ENCODE peak calls at places on chromosome X, in seven cellular contexts. S is SK-N-SH, J is HepG2, Z is HL-60, Y is HCT116, G is A549, B is K562. C is an unnamed sample.

GRCh38 chrX:126550816-126551215 is 1.8 kb downstream of the DCAF12L1 start:
- DNase-seq in S (no peak), J (no peak), Z (no peak), Y (no peak), G (no peak), B (no peak), C (no peak)

GRCh38 chrX:41922694-41923171 is 621 bp downstream of the CASK start:
- DNase-seq in S (peak; percentile 63), J (no peak), Z (no peak), Y (no peak), G (peak; percentile 26), B (peak; percentile 22), C (no peak)

GRCh38 chrX:99371976-99372595 is 1038.0 kb downstream of the PCDH19 start:
- DNase-seq in S (peak; percentile 58), J (no peak), Z (no peak), Y (no peak), G (no peak), B (no peak), C (no peak)

GRCh38 chrX:12896935-12897334 is 9.5 kb upstream of the TLR8 start:
- DNase-seq in S (no peak), J (no peak), Z (peak; percentile 55), Y (no peak), G (no peak), B (no peak), C (no peak)

GRCh38 chrX:100356497-100356896 is 53.6 kb downstream of the PCDH19 start:
- DNase-seq in S (no peak), J (peak; percentile 2), Z (no peak), Y (no peak), G (no peak), B (no peak), C (no peak)

GRCh38 chrX:73561791-73562190 is 1.2 kb upstream of the CHIC1 start:
- DNase-seq in S (no peak), J (no peak), Z (no peak), Y (no peak), G (no peak), B (no peak), C (no peak)

GRCh38 chrX:44873415-44874270 is 655 bp downstream of the KDM6A start:
- DNase-seq in S (peak; percentile 74), J (no peak), Z (peak; percentile 80), Y (no peak), G (peak; percentile 56), B (peak; percentile 29), C (no peak)

GRCh38 chrX:13646154-13646549 is 6.8 kb upstream of the TCEANC start:
- DNase-seq in S (peak; percentile 40), J (peak; percentile 30), Z (peak; percentile 51), Y (peak; percentile 24), G (peak; percentile 69), B (peak; percentile 22), C (no peak)

GRCh38 chrX:2498781-2499302 is 1.9 kb downstream of the DHRSX start:
- DNase-seq in S (no peak), J (peak; percentile 65), Z (peak; percentile 47), Y (no peak), G (peak; percentile 45), B (no peak), C (no peak)

GRCh38 chrX:97039363-97040029 is 155.8 kb downstream of the RPA4 start:
- DNase-seq in S (no peak), J (no peak), Z (no peak), Y (no peak), G (no peak), B (no peak), C (no peak)

GRCh38 chrX:13074297-13075262 is 30.2 kb upstream of the FAM9C start:
- DNase-seq in S (no peak), J (no peak), Z (no peak), Y (no peak), G (no peak), B (no peak), C (no peak)

GRCh38 chrX:56963377-56963776 is 32.0 kb downstream of the SPIN3 start:
- DNase-seq in S (no peak), J (no peak), Z (no peak), Y (no peak), G (no peak), B (no peak), C (no peak)

GRCh38 chrX:115324194-115324593 is 34.7 kb downstream of the LUZP4 start:
- DNase-seq in S (no peak), J (no peak), Z (no peak), Y (no peak), G (no peak), B (no peak), C (no peak)

GRCh38 chrX:40278340-40279090 is 180.8 kb upstream of the BCOR start:
- DNase-seq in S (no peak), J (no peak), Z (no peak), Y (no peak), G (peak; percentile 14), B (no peak), C (no peak)

GRCh38 chrX:46574941-46575381 is 1.4 kb downstream of the CHST7 start:
- DNase-seq in S (peak; percentile 41), J (no peak), Z (peak; percentile 14), Y (no peak), G (no peak), B (no peak), C (no peak)

GRCh38 chrX:113929004-113929403 is 654.9 kb upstream of the HTR2C start:
- DNase-seq in S (peak; percentile 52), J (peak; percentile 36), Z (peak; percentile 33), Y (peak; percentile 43), G (peak; percentile 64), B (peak; percentile 7), C (peak; percentile 22)

GRCh38 chrX:119694601-119695534 is 1.9 kb upstream of the SEPTIN6 start:
- DNase-seq in S (peak; percentile 17), J (peak; percentile 39), Z (no peak), Y (no peak), G (peak; percentile 42), B (no peak), C (no peak)

GRCh38 chrX:22041931-22042530 is 9.9 kb downstream of the PHEX start:
- DNase-seq in S (no peak), J (no peak), Z (no peak), Y (no peak), G (no peak), B (no peak), C (no peak)

GRCh38 chrX:24357101-24357500 is 3.3 kb upstream of the SUPT20HL1 start:
- DNase-seq in S (no peak), J (no peak), Z (no peak), Y (no peak), G (no peak), B (no peak), C (no peak)
- TF ChIP-seq REST in S (no peak), J (no peak), Z (no peak), Y (no peak), G (no peak), B (no peak), C (no peak)

GRCh38 chrX:110338850-110339373 is 19.7 kb upstream of the RTL9 start:
- DNase-seq in S (no peak), J (no peak), Z (no peak), Y (no peak), G (no peak), B (no peak), C (no peak)
- TF ChIP-seq REST in S (no peak), J (no peak), Z (no peak), Y (no peak), G (no peak), B (no peak), C (no peak)

DNA sequence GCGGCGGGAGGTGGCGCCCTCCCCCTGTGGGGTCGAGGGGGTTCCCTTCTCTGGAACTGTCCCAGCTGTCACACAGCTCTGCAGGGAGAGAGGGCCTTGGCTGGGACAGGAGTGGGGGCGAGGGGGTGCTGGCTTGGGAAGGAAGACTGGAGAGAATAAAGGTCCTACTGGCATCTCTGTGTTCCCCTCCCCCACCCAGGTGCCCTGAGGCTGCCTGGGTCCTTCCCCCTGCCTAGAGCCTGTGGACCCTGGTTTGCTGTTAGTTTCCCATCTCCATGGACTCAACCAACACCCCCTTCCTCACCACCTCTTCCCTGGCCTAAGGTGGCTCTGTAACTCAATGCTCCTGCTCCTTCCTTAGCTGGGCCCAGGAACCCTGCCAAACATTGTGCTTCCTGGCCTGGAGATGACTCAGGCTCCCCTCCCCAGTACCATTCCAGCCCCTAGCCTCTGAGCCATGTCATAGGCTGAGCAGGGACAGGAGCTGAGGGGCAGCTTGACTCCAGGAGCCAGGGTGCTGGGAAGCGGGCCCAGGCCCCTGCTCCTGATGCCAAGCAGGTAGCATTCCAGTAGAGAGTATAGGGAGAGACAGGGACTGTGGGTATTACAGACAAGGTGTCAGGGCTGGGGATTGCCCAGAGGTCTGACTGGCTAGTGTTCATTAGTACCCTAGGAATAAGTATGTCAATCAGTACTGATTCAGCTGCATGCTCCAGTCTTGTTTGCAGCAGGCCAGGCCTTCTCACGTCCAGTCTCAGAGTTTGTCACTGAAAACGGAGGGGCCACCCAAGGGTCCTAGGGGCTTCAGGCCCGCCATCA is 100.7 kb downstream of the EFNB1 start:
- DNase-seq in S (no peak), J (no peak), Z (no peak), Y (peak; percentile 18), G (peak; percentile 14), B (no peak), C (no peak)
- TF ChIP-seq REST in S (no peak), J (no peak), Z (no peak), Y (no peak), G (no peak), B (no peak), C (no peak)

DNA sequence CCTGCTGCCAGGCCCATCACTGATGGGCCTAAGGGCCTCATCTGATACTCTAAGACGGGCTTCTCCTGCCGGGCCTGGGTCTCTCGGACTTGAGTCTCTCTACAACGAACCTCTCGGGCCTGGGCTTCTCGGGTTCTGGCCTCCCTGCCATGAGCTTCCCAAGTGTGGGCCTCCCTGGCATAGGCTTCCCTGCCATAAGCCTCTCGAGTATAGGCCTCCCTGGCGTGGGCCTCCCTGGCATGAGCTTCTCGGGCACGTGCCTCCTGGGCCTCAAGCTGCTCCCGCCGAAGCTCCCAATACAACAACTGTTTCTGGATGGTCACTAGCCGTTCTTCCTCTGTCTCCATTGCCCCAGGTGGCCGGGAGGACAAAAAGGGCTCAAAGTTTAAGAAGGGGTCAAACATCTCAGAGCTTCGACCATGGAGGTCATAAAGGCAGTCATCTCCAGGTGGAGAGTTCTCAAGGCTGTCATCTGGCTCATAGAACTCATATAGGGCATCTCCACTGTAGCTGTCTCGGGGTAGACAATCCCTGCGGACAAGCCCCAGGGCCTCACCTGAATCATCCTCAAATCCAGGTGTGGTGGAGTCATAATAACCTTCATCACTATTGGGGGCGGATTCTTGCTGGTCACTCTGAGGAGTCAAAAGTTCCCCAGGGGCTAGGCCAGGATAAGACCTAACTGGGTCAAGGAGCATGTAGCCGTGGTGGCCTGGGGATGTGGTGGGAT is 14.1 kb downstream of the AMER1 start:
- DNase-seq in S (no peak), J (no peak), Z (no peak), Y (no peak), G (no peak), B (no peak), C (no peak)
- TF ChIP-seq REST in S (no peak), J (no peak), Z (no peak), Y (no peak), G (no peak), B (no peak), C (no peak)

GRCh38 chrX:117543885-117544284 is 572.7 kb downstream of the KLHL13 start:
- DNase-seq in S (no peak), J (no peak), Z (no peak), Y (no peak), G (no peak), B (no peak), C (no peak)

GRCh38 chrX:117538441-117539418 is 577.9 kb downstream of the KLHL13 start:
- DNase-seq in S (no peak), J (no peak), Z (no peak), Y (no peak), G (no peak), B (no peak), C (no peak)
- TF ChIP-seq REST in S (no peak), J (no peak), Z (no peak), Y (no peak), G (no peak), B (no peak), C (no peak)

GRCh38 chrX:15714529-15714928 is 23.5 kb upstream of the CA5B start:
- DNase-seq in S (no peak), J (no peak), Z (no peak), Y (no peak), G (no peak), B (no peak), C (no peak)
- TF ChIP-seq REST in S (no peak), J (no peak), Z (no peak), Y (no peak), G (no peak), B (no peak), C (no peak)